ENCODE peak calls at places on chromosomes 12 and 14, in five cellular contexts. T is H1, W is K562, U is HepG2, I is GM12878. N is an unnamed sample.

GRCh38 chr12:52772727-52773126 is 4.4 kb downstream of the KRT76 start:
- DNase-seq in T (no peak), I (no peak), W (no peak), U (no peak), N (no peak)

GRCh38 chr14:69535230-69535848 is 39.3 kb downstream of the CCDC177 start:
- DNase-seq in W (peak; percentile 28), I (no peak), U (peak; percentile 37), T (no peak), N (peak; percentile 42)

GRCh38 chr14:101351769-101352168 is 209.5 kb upstream of the DIO3 start:
- DNase-seq in T (no peak), I (no peak), U (no peak), W (no peak), N (no peak)

GRCh38 chr14:97697772-97698171 is 900.6 kb downstream of the VRK1 start:
- DNase-seq in U (no peak), W (no peak), T (no peak), I (no peak), N (no peak)

GRCh38 chr12:75503459-75503858 is 8.0 kb downstream of the KRR1 start:
- DNase-seq in W (no peak), U (no peak), T (no peak), I (no peak), N (no peak)

GRCh38 chr12:79692860-79693605 is 2.3 kb upstream of the PAWR start:
- DNase-seq in U (no peak), W (no peak), T (no peak), I (no peak), N (no peak)

GRCh38 chr12:49975370-49975761 is 2.6 kb downstream of the AQP6 start:
- DNase-seq in W (no peak), I (no peak), T (no peak), U (no peak), N (no peak)

GRCh38 chr14:100530270-100531072 is 56.7 kb downstream of the BEGAIN start:
- DNase-seq in I (no peak), W (no peak), T (no peak), U (no peak), N (no peak)

GRCh38 chr14:63663428-63664142 is 21.9 kb upstream of the WDR89 start:
- DNase-seq in W (no peak), I (no peak), T (no peak), U (peak; percentile 23), N (no peak)

GRCh38 chr12:51923506-51924365 is 16.4 kb downstream of the ACVRL1 start:
- DNase-seq in T (no peak), I (no peak), U (no peak), W (peak; percentile 71), N (no peak)

GRCh38 chr14:77265561-77266335 is 5.3 kb downstream of the NGB start:
- DNase-seq in T (no peak), U (no peak), W (no peak), I (no peak), N (no peak)

GRCh38 chr12:30813741-30814687 is 59.3 kb upstream of the CAPRIN2 start:
- DNase-seq in I (no peak), W (no peak), U (no peak), T (no peak), N (no peak)

GRCh38 chr12:26058818-26059217 is 66.0 kb downstream of the BHLHE41 start:
- DNase-seq in U (no peak), T (no peak), I (no peak), W (no peak), N (no peak)

GRCh38 chr12:47744005-47744651 is 14.6 kb downstream of the RAPGEF3 start:
- DNase-seq in I (no peak), T (peak; percentile 58), U (peak; percentile 25), W (peak; percentile 48), N (peak; percentile 75)
- TF ChIP-seq ZNF274 in I (no peak), T (no peak), U (no peak), W (no peak), N (no peak)

DNA sequence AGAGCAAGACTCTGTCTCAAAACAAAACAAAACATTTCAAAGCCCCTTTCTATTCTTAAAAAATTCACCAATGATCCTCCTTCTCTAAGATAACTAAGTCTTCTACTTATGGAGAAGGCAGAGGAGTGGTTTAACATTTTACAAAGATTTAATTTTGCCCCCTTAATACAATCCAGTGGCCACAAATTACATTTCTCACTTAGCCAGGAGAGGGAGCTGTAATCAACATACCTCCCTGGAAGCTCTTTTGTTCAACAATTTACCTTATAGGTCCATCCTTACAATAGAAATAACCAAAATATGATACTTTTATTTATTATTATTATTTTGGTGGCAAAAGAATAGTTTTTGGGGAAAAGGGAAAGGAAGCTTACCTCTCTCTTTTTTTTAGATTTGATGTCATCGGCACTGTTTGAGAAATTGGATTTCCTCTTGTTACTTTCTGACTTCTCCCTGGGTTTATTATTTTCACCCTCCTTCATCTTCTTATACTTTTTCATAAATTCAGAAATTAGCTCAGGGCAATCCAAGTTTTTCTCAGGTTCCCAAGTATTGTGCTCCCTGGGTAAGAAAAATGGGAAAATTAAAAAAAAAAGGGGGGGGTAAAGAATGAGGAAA is 28.1 kb downstream of the CBX5 start:
- DNase-seq in W (peak; percentile 66), I (no peak), U (peak; percentile 38), T (no peak), N (peak; percentile 37)
- TF ChIP-seq MAX in W (no peak), I (no peak), U (no peak), T (no peak), N (no peak)

GRCh38 chr12:5434647-5434968 is 2.7 kb downstream of the NTF3 start:
- DNase-seq in W (no peak), U (no peak), T (no peak), I (no peak), N (no peak)
- TF ChIP-seq ZNF274 in W (no peak), U (no peak), T (no peak), I (no peak), N (no peak)

DNA sequence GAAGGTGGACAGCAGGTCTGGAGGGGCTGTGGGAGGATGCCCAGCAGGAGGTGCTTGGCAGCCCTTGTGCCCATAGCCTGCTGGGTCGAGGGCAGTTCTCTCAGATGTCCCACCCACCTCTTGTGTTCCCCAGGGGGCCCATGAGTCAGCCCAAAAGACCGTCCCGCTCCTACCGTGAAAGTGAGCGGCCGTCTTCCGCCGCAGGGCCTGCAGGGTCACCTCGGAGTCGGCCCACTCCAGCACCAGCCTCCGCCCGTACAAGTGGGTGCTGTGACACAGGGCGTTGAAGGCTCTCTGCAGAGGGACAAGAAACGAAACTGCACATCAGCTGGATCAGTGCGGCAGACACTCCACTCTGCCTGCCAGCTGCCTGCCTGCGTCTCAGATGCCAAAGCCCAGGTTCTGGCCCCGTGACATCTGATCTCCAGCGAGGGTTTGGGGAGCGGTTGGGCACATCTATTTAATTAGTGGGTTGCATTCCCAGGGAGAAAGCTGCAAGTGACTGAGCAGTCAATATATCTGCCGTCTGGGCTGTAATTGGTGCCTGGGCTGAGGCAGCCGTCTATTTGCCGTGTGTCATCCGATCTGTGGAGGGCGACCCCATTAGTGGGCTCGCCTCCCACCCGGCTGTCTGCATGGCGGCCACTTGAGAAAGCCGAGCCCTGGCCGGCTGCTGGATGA is 121.5 kb downstream of the RBM19 start:
- DNase-seq in T (no peak), U (no peak), I (no peak), W (no peak), N (no peak)
- TF ChIP-seq MAX in T (no peak), U (no peak), I (no peak), W (no peak), N (no peak)

DNA sequence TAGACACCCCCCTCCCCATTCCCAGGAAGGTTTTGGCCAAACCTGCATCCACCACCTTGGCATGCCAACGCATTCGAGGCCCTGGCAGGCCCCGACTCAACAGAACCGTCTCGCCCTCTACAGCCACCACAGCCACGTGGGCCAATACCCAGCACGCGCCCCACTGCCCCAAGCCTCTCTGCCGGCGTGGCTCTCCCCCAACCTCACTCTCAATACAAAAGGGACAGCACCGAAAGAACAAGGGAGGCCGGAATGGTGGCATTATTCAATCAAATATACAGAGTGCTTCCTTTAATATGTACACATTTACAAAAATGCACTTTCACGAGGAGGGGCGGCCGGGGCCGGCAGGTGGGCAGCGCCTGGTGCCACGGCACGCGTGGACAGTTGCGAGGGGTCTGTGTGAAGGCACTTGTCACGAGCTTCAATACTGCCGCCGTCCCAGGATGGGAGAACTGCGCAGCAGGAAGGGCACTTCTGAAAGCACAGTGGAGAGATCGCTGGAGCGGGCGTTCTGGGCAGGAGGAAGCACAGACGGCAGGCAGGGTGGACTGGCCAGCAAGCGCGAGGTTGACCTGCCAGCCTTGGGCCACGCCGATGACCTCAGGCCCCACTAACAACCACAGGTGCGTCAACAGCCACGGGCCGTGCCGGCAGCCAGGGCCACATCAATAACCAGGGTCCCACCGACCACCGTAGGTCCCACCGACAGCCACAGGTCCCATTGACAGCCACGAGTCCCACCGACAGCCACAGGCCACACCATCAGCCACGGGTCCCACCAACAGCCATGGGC is 26.9 kb downstream of the JAG2 start:
- DNase-seq in U (no peak), T (no peak), I (no peak), W (no peak), N (no peak)
- TF ChIP-seq ZNF274 in U (no peak), T (no peak), I (no peak), W (no peak), N (no peak)

DNA sequence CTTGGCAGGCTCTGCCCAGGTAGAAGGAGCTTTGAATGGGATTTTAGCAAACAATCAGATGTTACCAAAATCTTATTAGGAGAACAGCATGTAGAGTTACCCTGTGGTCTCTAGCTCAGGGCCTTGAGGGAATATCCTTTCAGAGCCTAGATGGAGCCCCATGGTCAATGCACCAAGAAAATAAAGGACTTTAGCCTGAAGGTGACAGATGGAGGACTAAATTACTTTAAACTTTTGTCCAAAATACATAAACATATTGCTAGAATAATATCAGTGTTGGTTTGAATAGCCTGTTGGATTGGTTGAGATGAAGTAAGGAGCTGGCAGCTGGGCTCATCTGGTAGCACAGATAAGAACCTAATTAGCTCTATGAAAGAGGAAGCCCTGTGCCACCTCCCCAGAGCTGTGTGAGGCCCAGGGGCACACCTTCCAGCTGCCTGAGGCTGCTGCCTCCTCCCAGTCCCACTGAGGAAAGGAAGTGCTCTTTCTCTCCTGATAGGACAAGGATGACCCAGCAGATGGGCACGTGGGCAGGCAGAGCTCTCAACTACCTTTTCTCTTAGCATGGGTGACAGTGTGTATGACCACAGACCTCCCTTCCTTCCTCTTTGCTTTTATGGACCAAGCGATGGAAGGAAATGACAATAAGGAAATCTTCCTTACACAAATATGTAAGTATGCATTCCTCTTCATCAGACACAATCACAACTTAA is 127.4 kb upstream of the AMIGO2 start:
- DNase-seq in W (peak; percentile 68), I (peak; percentile 66), U (no peak), T (no peak), N (no peak)
- TF ChIP-seq MAX in W (no peak), I (no peak), U (no peak), T (no peak), N (no peak)

GRCh38 chr12:45705404-45705803 is 24.1 kb upstream of the ARID2 start:
- DNase-seq in T (no peak), W (peak; percentile 15), U (no peak), I (no peak), N (no peak)

GRCh38 chr12:45707241-45707857 is 22.2 kb upstream of the ARID2 start:
- DNase-seq in W (no peak), T (no peak), U (no peak), I (no peak), N (no peak)

GRCh38 chr12:45701296-45701695 is 28.2 kb upstream of the ARID2 start:
- DNase-seq in I (no peak), W (no peak), T (no peak), U (no peak), N (no peak)

GRCh38 chr12:45704968-45705367 is 24.5 kb upstream of the ARID2 start:
- DNase-seq in U (no peak), I (no peak), T (no peak), W (no peak), N (no peak)

DNA sequence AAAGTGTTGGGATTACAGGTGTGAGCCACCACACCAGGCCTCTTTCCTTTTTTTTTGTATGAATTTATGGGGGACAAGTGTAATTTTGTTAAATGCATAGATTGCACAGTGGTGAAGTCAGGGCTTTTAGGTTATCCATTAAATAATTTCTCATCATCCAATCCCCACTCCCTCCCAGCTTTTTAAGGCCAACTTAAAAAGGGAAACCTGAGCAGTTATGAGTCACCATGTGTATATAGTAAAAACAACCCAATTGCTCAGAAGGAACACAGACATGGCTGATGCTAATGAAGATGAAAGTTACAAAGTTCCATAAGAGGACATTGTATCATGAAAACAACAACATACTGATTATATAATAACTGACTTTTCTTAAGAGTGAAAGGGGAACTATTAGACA is 25.6 kb upstream of the ARID2 start:
- DNase-seq in I (no peak), T (no peak), W (no peak), U (no peak), N (no peak)
- TF ChIP-seq ZNF274 in I (no peak), T (no peak), W (no peak), U (no peak), N (no peak)

N was measured in HCT116.